ENCODE peak calls at places on chromosomes 4 and X, in ten cellular contexts. D, B, T, L, Q, G, I, U, H and C are unnamed samples.

GRCh38 chrX:56728752-56729151 is 291 bp upstream of the NBDY start:
- DNase-seq in D (peak), B (peak), T (no peak), L (peak), Q (no peak), G (peak), I (no peak), U (no peak), H (peak), C (no peak)

GRCh38 chrX:16807548-16807947 is 21.3 kb downstream of the TXLNG start:
- DNase-seq in D (peak), B (peak), T (no peak), L (peak), Q (no peak), G (peak), I (peak), U (no peak), H (peak), C (peak)

GRCh38 chrX:11427082-11428033 is 134.1 kb downstream of the AMELX start:
- DNase-seq in D (no peak), B (peak), T (peak), L (no peak), Q (no peak), G (no peak), I (no peak), U (no peak), H (peak), C (no peak)

GRCh38 chr4:125314676-125315570 is at the start of gene FAT4:
- DNase-seq in D (peak), B (peak), T (peak), L (peak), Q (peak), G (peak), I (peak), U (peak), H (peak), C (peak)

GRCh38 chrX:120718969-120719368 is 89.1 kb upstream of the C1GALT1C1 start:
- DNase-seq in D (no peak), B (no peak), T (no peak), L (no peak), Q (no peak), G (no peak), I (no peak), U (no peak), H (no peak), C (no peak)

GRCh38 chrX:132741706-132742105 is 216.7 kb downstream of the HS6ST2 start:
- DNase-seq in D (no peak), B (no peak), T (no peak), L (peak), Q (no peak), G (no peak), I (no peak), U (no peak), H (no peak), C (no peak)

GRCh38 chr4:26885912-26886274 is 25.3 kb downstream of the STIM2 start:
- DNase-seq in D (no peak), B (no peak), T (no peak), L (no peak), Q (peak), G (no peak), I (peak), U (no peak), H (no peak), C (peak)

GRCh38 chr4:143357161-143357845 is 20.6 kb downstream of the GAB1 start:
- DNase-seq in D (no peak), B (no peak), T (no peak), L (no peak), Q (no peak), G (no peak), I (no peak), U (no peak), H (no peak), C (no peak)

GRCh38 chrX:110045988-110046387 is 43.1 kb downstream of the TMEM164 start:
- DNase-seq in D (no peak), B (peak), T (no peak), L (no peak), Q (no peak), G (no peak), I (no peak), U (no peak), H (no peak), C (peak)

GRCh38 chrX:1807301-1807731 is 192.5 kb downstream of the ASMT start:
- DNase-seq in D (no peak), B (no peak), T (no peak), L (peak), Q (no peak), G (peak), I (no peak), U (no peak), H (peak), C (no peak)

GRCh38 chrX:103310592-103311400 is at the start of gene BEX2:
- DNase-seq in D (peak), B (peak), T (peak), L (peak), Q (peak), G (no peak), I (no peak), U (no peak), H (peak), C (peak)

GRCh38 chrX:9466711-9467110 is 1.9 kb downstream of the TBL1X start:
- DNase-seq in D (no peak), B (no peak), T (no peak), L (no peak), Q (no peak), G (no peak), I (no peak), U (no peak), H (no peak), C (no peak)

GRCh38 chrX:37613898-37614297 is 42.4 kb downstream of the LANCL3 start:
- DNase-seq in D (no peak), B (no peak), T (no peak), L (no peak), Q (no peak), G (no peak), I (peak), U (no peak), H (no peak), C (no peak)

GRCh38 chr4:154076921-154077320 is 288.0 kb upstream of the SFRP2 start:
- DNase-seq in D (no peak), B (no peak), T (no peak), L (no peak), Q (no peak), G (no peak), I (no peak), U (no peak), H (no peak), C (no peak)

GRCh38 chrX:43679778-43680177 is 23.7 kb downstream of the MAOA start:
- DNase-seq in D (no peak), B (peak), T (no peak), L (no peak), Q (no peak), G (no peak), I (no peak), U (no peak), H (peak), C (no peak)

GRCh38 chrX:119041175-119041574 is 31.6 kb upstream of the CT47C1 start:
- DNase-seq in D (peak), B (peak), T (no peak), L (peak), Q (no peak), G (peak), I (no peak), U (peak), H (peak), C (no peak)

GRCh38 chr4:5858020-5858769 is 34.7 kb downstream of the CRMP1 start:
- DNase-seq in D (no peak), B (no peak), T (no peak), L (no peak), Q (no peak), G (no peak), I (no peak), U (no peak), H (no peak), C (no peak)

GRCh38 chrX:2954541-2954940 is 25.4 kb upstream of the ARSD start:
- DNase-seq in D (no peak), B (no peak), T (no peak), L (no peak), Q (no peak), G (no peak), I (no peak), U (no peak), H (no peak), C (no peak)